ENCODE peak calls at places on chromosomes 3 and 15, in eight cellular contexts. S is mammary epithelial cell; F is iPS DF 6.9; W is stimulated activated CD4-positive, alpha-beta T cell treated with anti-CD3 and anti-CD28 coated beads, TNF-alpha, amount 100 ng/mL, for 1 hour; V is HT1080; D is non-pigmented ciliary epithelial cell; E is GM03348; B is hypothalamus. U is an unnamed sample.

GRCh38 chr3:60598668-60599067 is 652.6 kb downstream of the FHIT start:
- DNase-seq in E (peak), S (no peak), F (no peak), D (no peak), W (no peak), B (no peak), V (no peak), U (no peak)

GRCh38 chr3:63937661-63938651 is 25.8 kb upstream of the SCAANT1 start:
- DNase-seq in S (peak), F (no peak), B (no peak), W (no peak), V (no peak), E (no peak), D (no peak), U (peak)

GRCh38 chr3:107222927-107223326 is 154.3 kb upstream of the CCDC54 start:
- DNase-seq in D (peak), F (no peak), V (peak), W (no peak), E (peak), S (no peak), B (no peak), U (no peak)

GRCh38 chr3:51343918-51344687 is 41.0 kb upstream of the MANF start:
- DNase-seq in S (peak), E (peak), V (peak), D (peak), W (no peak), F (no peak), B (no peak), U (no peak)

GRCh38 chr3:186983372-186984058 is 53.2 kb downstream of the ST6GAL1 start:
- DNase-seq in S (no peak), F (no peak), B (no peak), V (no peak), E (no peak), D (no peak), W (no peak), U (no peak)

GRCh38 chr3:170056710-170057454 is 19.1 kb downstream of the GPR160 start:
- DNase-seq in E (no peak), V (no peak), F (no peak), D (no peak), S (no peak), B (no peak), W (no peak), U (no peak)

GRCh38 chr3:170522171-170522570 is 63.7 kb downstream of the SLC7A14 start:
- DNase-seq in S (no peak), W (no peak), D (no peak), V (no peak), E (no peak), B (no peak), F (no peak), U (no peak)

GRCh38 chr3:27312044-27312668 is 57.0 kb downstream of the NEK10 start:
- DNase-seq in F (peak), D (peak), S (peak), V (peak), B (no peak), W (no peak), E (peak), U (no peak)

GRCh38 chr15:38758001-38758400 is 193.4 kb upstream of the RASGRP1 start:
- DNase-seq in S (no peak), B (no peak), V (peak), F (no peak), E (peak), D (peak), W (no peak), U (no peak)

GRCh38 chr15:92853222-92853621 is 46.9 kb upstream of the CHD2 start:
- DNase-seq in S (no peak), W (no peak), D (no peak), B (no peak), E (no peak), V (no peak), F (no peak), U (no peak)

GRCh38 chr3:96803860-96804259 is 10.5 kb upstream of the EPHA6 start:
- DNase-seq in E (no peak), B (no peak), D (no peak), S (no peak), V (peak), F (no peak), W (no peak), U (no peak)

GRCh38 chr3:25110642-25111041 is 317.4 kb upstream of the RARB start:
- DNase-seq in D (no peak), W (no peak), F (no peak), S (no peak), E (no peak), B (no peak), V (no peak), U (no peak)

GRCh38 chr15:31402511-31403056 is 75.9 kb downstream of the KLF13 start:
- DNase-seq in W (no peak), E (no peak), V (no peak), S (no peak), F (no peak), D (no peak), B (no peak), U (no peak)

GRCh38 chr3:13544293-13544831 is 4.6 kb upstream of the FBLN2 start:
- DNase-seq in V (peak), S (peak), E (peak), F (no peak), B (no peak), D (peak), W (no peak), U (no peak)

GRCh38 chr15:59299919-59300617 is 72.6 kb downstream of the MYO1E start:
- DNase-seq in E (peak), D (peak), W (peak), V (peak), S (peak), B (no peak), F (no peak), U (peak)

GRCh38 chr3:53202331-53203015 is 41.5 kb downstream of the PRKCD start:
- DNase-seq in E (no peak), W (no peak), B (no peak), V (no peak), F (no peak), D (no peak), S (no peak), U (no peak)

GRCh38 chr3:157122116-157122515 is 37.8 kb downstream of the CCNL1 start:
- DNase-seq in W (no peak), E (peak), V (peak), S (peak), D (peak), B (no peak), F (no peak), U (no peak)

GRCh38 chr3:192831111-192831644 is 86.5 kb downstream of the MB21D2 start:
- DNase-seq in E (peak), S (peak), W (no peak), V (peak), D (peak), B (no peak), F (no peak), U (no peak)

GRCh38 chr3:123424321-123424998 is 24.4 kb downstream of the ADCY5 start:
- DNase-seq in D (no peak), B (no peak), S (no peak), V (no peak), W (no peak), E (no peak), F (no peak), U (no peak)

GRCh38 chr3:54294214-54294613 is 171.9 kb downstream of the CACNA2D3 start:
- DNase-seq in W (no peak), B (no peak), V (no peak), F (no peak), D (no peak), E (no peak), S (no peak), U (no peak)

U was measured in lung.